ENCODE peak calls at places on chromosomes 3 and 15, in eight cellular contexts. N is stimulated activated CD8-positive, alpha-beta memory T cell treated with anti-CD3 and anti-CD28 coated beads, Interleukin-15, amount 100 ng/mL, for 1 hour; Z is hepatic stellate cell; P is EH; C is HEK293T; I is fibroblast of villous mesenchyme; S is mucosa of gallbladder; T is NCI-H2081. V is an unnamed sample.

GRCh38 chr3:122343654-122344053 is 18.6 kb downstream of the CSTA start:
- DNase-seq in N (no peak), Z (no peak), P (peak), C (no peak), I (no peak), S (no peak), T (no peak), V (no peak)

GRCh38 chr3:65914740-65915366 is 123.9 kb downstream of the MAGI1 start:
- DNase-seq in N (no peak), Z (no peak), P (peak), C (no peak), I (no peak), S (no peak), T (no peak), V (peak)

GRCh38 chr3:112976001-112976400 is 1.1 kb upstream of the CD200R1 start:
- DNase-seq in N (no peak), Z (no peak), P (peak), C (no peak), I (no peak), S (no peak), T (no peak), V (no peak)

GRCh38 chr3:19348929-19349564 is 200.7 kb downstream of the KCNH8 start:
- DNase-seq in N (no peak), Z (peak), P (no peak), C (peak), I (peak), S (no peak), T (peak), V (peak)

GRCh38 chr3:113438224-113438623 is 3.1 kb downstream of the CFAP44 start:
- DNase-seq in N (no peak), Z (no peak), P (no peak), C (no peak), I (no peak), S (no peak), T (no peak), V (no peak)

GRCh38 chr15:88256261-88257230 is at the start of gene NTRK3:
- DNase-seq in N (no peak), Z (no peak), P (peak), C (peak), I (peak), S (no peak), T (no peak), V (no peak)

GRCh38 chr15:88580532-88580931 is 34.1 kb upstream of the DET1 start:
- DNase-seq in N (no peak), Z (no peak), P (no peak), C (no peak), I (no peak), S (no peak), T (peak), V (no peak)

GRCh38 chr3:18185624-18186023 is 239.5 kb downstream of the SATB1 start:
- DNase-seq in N (no peak), Z (no peak), P (no peak), C (no peak), I (no peak), S (no peak), T (no peak), V (no peak)

GRCh38 chr3:149339931-149340309 is 6.5 kb upstream of the TM4SF18 start:
- DNase-seq in N (no peak), Z (peak), P (peak), C (peak), I (peak), S (peak), T (peak), V (peak)

GRCh38 chr15:79844221-79844620 is 52.6 kb downstream of the MTHFS start:
- DNase-seq in N (no peak), Z (no peak), P (no peak), C (no peak), I (peak), S (no peak), T (no peak), V (no peak)

GRCh38 chr3:175951047-175951694 is 1092.0 kb downstream of the NAALADL2 start:
- DNase-seq in N (no peak), Z (no peak), P (peak), C (no peak), I (peak), S (no peak), T (no peak), V (no peak)

GRCh38 chr15:38883987-38884386 is 319.4 kb upstream of the RASGRP1 start:
- DNase-seq in N (no peak), Z (no peak), P (peak), C (no peak), I (peak), S (no peak), T (no peak), V (no peak)

GRCh38 chr3:192303235-192303634 is 424.1 kb downstream of the FGF12 start:
- DNase-seq in N (no peak), Z (no peak), P (no peak), C (peak), I (no peak), S (no peak), T (peak), V (no peak)

GRCh38 chr3:42421818-42422796 is 11.7 kb upstream of the LYZL4 start:
- DNase-seq in N (no peak), Z (no peak), P (no peak), C (no peak), I (no peak), S (peak), T (no peak), V (no peak)